ENCODE peak calls at places on chromosomes 16 and 17, in eight cellular contexts. Y, N, T, W, F, L, I and V are unnamed samples. For H3K4me1, the result is how much of the 10 kb centered on the place peaks cover.

GRCh38 chr16:4385789-4386451 is 14.3 kb downstream of the VASN start:
- DNase-seq in N (no peak), F (no peak), I (no peak), L (no peak), Y (no peak), T (no peak), W (no peak), V (no peak)

GRCh38 chr17:3004925-3005324 is 58.5 kb downstream of the OR1D5 start:
- DNase-seq in I (no peak), Y (no peak), W (no peak), T (peak), F (no peak), N (no peak), L (peak), V (no peak)

GRCh38 chr17:64315032-64315490 is 52.0 kb upstream of the TEX2 start:
- DNase-seq in I (peak), Y (no peak), N (peak), T (peak), F (no peak), L (peak), W (peak), V (no peak)

GRCh38 chr17:74740641-74741387 is 3.8 kb downstream of the RAB37 start:
- DNase-seq in L (no peak), Y (no peak), W (peak), F (no peak), I (no peak), T (no peak), N (no peak), V (no peak)

GRCh38 chr16:55543470-55543869 is 23.0 kb upstream of the CAPNS2 start:
- DNase-seq in I (peak), L (no peak), F (no peak), Y (no peak), N (peak), T (no peak), W (no peak), V (no peak)

GRCh38 chr17:55549140-55549539 is 37.9 kb upstream of the SMIM36 start:
- DNase-seq in I (no peak), Y (no peak), F (no peak), T (no peak), N (peak), L (no peak), W (no peak), V (peak)

GRCh38 chr17:73753751-73754496 is 109.7 kb upstream of the SDK2 start:
- DNase-seq in L (no peak), W (no peak), T (no peak), N (no peak), Y (no peak), F (no peak), I (no peak), V (no peak)

GRCh38 chr17:73546770-73547345 is 97.4 kb downstream of the SDK2 start:
- DNase-seq in W (no peak), L (peak), Y (peak), I (no peak), F (peak), N (peak), T (no peak), V (peak)

GRCh38 chr16:48101069-48101674 is 54.6 kb downstream of the ABCC12 start:
- DNase-seq in N (no peak), W (no peak), T (no peak), L (no peak), I (no peak), Y (no peak), F (no peak), V (no peak)

GRCh38 chr17:55577011-55577586 is 65.8 kb upstream of the SMIM36 start:
- DNase-seq in N (peak), L (peak), I (peak), Y (peak), F (no peak), T (peak), W (peak), V (peak)

GRCh38 chr17:65902165-65902564 is 289.8 kb downstream of the CEP112 start:
- DNase-seq in T (no peak), L (no peak), N (no peak), I (no peak), F (no peak), Y (no peak), W (no peak), V (no peak)

GRCh38 chr17:40349477-40350409 is 14.8 kb downstream of the GJD3 start:
- DNase-seq in T (no peak), F (no peak), Y (no peak), L (peak), N (peak), I (peak), W (peak), V (no peak)

GRCh38 chr16:74999208-74999682 is 421 bp downstream of the ZNRF1 start:
- DNase-seq in I (no peak), W (peak), N (peak), T (peak), F (no peak), L (no peak), Y (no peak), V (peak)

GRCh38 chr17:71361691-71362450 is 758.9 kb upstream of the SOX9 start:
- DNase-seq in Y (no peak), N (peak), T (no peak), W (no peak), F (no peak), I (peak), L (no peak), V (no peak)

GRCh38 chr16:46629331-46629843 is 8.2 kb upstream of the SHCBP1 start:
- DNase-seq in W (no peak), T (no peak), I (peak), L (no peak), N (peak), Y (no peak), F (no peak), V (no peak)

GRCh38 chr17:34579017-34579946 is at the start of gene TMEM132E:
- DNase-seq in I (peak), Y (no peak), N (peak), W (peak), T (peak), L (peak), F (no peak), V (peak)

GRCh38 chr17:39139137-39139516 is 12.3 kb downstream of the PLXDC1 start:
- DNase-seq in N (peak), W (no peak), T (no peak), Y (no peak), F (no peak), L (no peak), I (peak), V (no peak)

GRCh38 chr16:5415123-5415522 is 317.5 kb upstream of the EEF2KMT start:
- DNase-seq in Y (no peak), N (no peak), I (no peak), W (no peak), T (no peak), F (no peak), L (no peak), V (no peak)

GRCh38 chr17:27569257-27569722 is 61.7 kb upstream of the LGALS9 start:
- DNase-seq in I (peak), Y (no peak), N (peak), W (no peak), T (no peak), F (no peak), L (peak), V (no peak)

GRCh38 chr16:67349172-67349571 is 22.6 kb downstream of the LRRC36 start:
- DNase-seq in F (no peak), I (peak), W (no peak), Y (no peak), N (peak), T (no peak), L (no peak), V (peak)

GRCh38 chr16:12902511-12903324 is 1.3 kb downstream of the SHISA9 start:
- DNase-seq in F (no peak), N (no peak), Y (no peak), T (no peak), W (no peak), L (no peak), I (no peak), V (no peak)

GRCh38 chr17:15945493-15946209 is 721 bp downstream of the ADORA2B start:
- DNase-seq in N (peak), F (no peak), I (peak), L (no peak), Y (no peak), T (peak), W (no peak), V (no peak)

GRCh38 chr16:2967211-2967631 is 1.9 kb upstream of the PAQR4 start:
- DNase-seq in I (no peak), F (no peak), L (no peak), Y (no peak), T (no peak), N (no peak), W (no peak), V (no peak)

GRCh38 chr17:42803074-42803883 is 4.6 kb downstream of the CNTD1 start:
- DNase-seq in L (no peak), I (peak), T (no peak), Y (no peak), F (no peak), N (peak), W (no peak), V (no peak)

GRCh38 chr16:71855937-71856662 is 10.3 kb downstream of the ATXN1L start:
- DNase-seq in N (no peak), Y (no peak), F (no peak), L (peak), T (no peak), W (no peak), I (no peak), V (peak)

GRCh38 chr17:74641224-74641948 is 17.8 kb upstream of the CD300E start:
- DNase-seq in L (no peak), Y (no peak), F (no peak), T (no peak), W (no peak), N (no peak), I (no peak), V (peak)

GRCh38 chr17:37299257-37299985 is 76.4 kb upstream of the C17orf78 start:
- DNase-seq in T (no peak), W (no peak), N (peak), L (no peak), F (no peak), I (peak), Y (no peak), V (no peak)

GRCh38 chr17:1829189-1829578 is 518 bp downstream of the SMYD4 start:
- DNase-seq in F (no peak), T (peak), I (peak), W (no peak), Y (no peak), N (peak), L (no peak), V (no peak)

GRCh38 chr17:70863436-70864248 is 694.3 kb downstream of the KCNJ2 start:
- DNase-seq in W (peak), Y (no peak), L (peak), N (peak), T (no peak), I (peak), F (no peak), V (no peak)

GRCh38 chr17:16997514-16998429 is 25.9 kb upstream of the TNFRSF13B start:
- DNase-seq in Y (peak), T (peak), L (no peak), I (peak), F (no peak), N (no peak), W (no peak), V (no peak)

GRCh38 chr16:88536510-88536909 is 33.7 kb upstream of the ZC3H18 start:
- DNase-seq in L (no peak), T (no peak), Y (no peak), I (no peak), N (no peak), F (no peak), W (no peak), V (no peak)

GRCh38 chr17:4230142-4230541 is 33.6 kb downstream of the ANKFY1 start:
- DNase-seq in N (peak), F (no peak), Y (no peak), W (no peak), T (peak), I (peak), L (peak), V (no peak)

GRCh38 chr16:88790312-88791150 is 5.5 kb upstream of the PIEZO1 start:
- DNase-seq in L (no peak), T (no peak), W (peak), Y (peak), F (no peak), I (no peak), N (peak), V (peak)

GRCh38 chr16:31487720-31488629 is 5.1 kb downstream of the SLC5A2 start:
- DNase-seq in L (peak), Y (peak), T (no peak), W (peak), I (peak), F (no peak), N (peak), V (peak)

GRCh38 chr17:37259030-37259735 is 116.6 kb upstream of the C17orf78 start:
- DNase-seq in W (no peak), L (no peak), T (no peak), F (no peak), I (no peak), N (peak), Y (no peak), V (no peak)

GRCh38 chr17:47413872-47414271 is 90.1 kb downstream of the EFCAB13 start:
- DNase-seq in W (no peak), I (no peak), F (no peak), Y (no peak), N (no peak), L (no peak), T (no peak), V (no peak)

DNA sequence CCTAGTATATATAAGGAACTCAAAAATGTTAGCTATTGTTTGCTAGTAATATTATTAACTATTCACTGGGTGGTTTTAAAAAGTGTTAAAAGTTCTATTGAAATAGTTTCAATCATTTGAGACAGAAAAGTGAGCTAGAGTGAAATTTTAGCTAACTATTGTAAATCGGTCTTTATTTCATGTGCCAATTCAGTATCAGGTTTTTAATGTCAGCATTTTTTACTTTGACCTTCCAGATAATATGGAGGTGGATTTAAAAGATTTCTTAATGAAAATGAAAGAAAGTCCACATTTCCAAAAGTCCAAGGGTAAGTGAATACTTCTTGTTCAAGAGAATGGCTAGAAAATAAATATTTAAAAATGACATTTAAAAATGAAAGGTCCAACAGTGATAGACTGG is 90.9 kb downstream of the EFCAB13 start:
- DNase-seq in Y (no peak), F (no peak), L (no peak), T (no peak), W (no peak), I (no peak), N (no peak), V (no peak)
- H3K4me1 ChIP-seq in Y (under half), F (under half), L (under half), T (under half), W (under half), I (under half), N (under half), V (under half)

GRCh38 chr16:23944381-23944780 is 108.6 kb downstream of the PRKCB start:
- DNase-seq in T (no peak), W (no peak), L (no peak), N (no peak), I (no peak), F (no peak), Y (no peak), V (no peak)
- H3K27ac ChIP-seq in T (no peak), W (no peak), L (no peak), N (no peak), I (no peak), F (no peak), Y (no peak), V (no peak)

GRCh38 chr17:78746263-78746948 is 35.7 kb downstream of the CYTH1 start:
- DNase-seq in I (no peak), Y (no peak), W (no peak), F (no peak), L (no peak), N (no peak), T (no peak), V (no peak)

GRCh38 chr17:78748730-78749317 is 33.2 kb downstream of the CYTH1 start:
- DNase-seq in W (peak), I (peak), T (peak), Y (peak), L (peak), F (peak), N (peak), V (peak)

GRCh38 chr17:78747479-78747878 is 34.6 kb downstream of the CYTH1 start:
- DNase-seq in N (no peak), Y (no peak), W (no peak), L (no peak), F (no peak), I (no peak), T (no peak), V (no peak)

GRCh38 chr17:78746949-78747269 is 35.2 kb downstream of the CYTH1 start:
- DNase-seq in L (no peak), T (no peak), Y (no peak), N (no peak), F (no peak), W (no peak), I (no peak), V (no peak)

DNA sequence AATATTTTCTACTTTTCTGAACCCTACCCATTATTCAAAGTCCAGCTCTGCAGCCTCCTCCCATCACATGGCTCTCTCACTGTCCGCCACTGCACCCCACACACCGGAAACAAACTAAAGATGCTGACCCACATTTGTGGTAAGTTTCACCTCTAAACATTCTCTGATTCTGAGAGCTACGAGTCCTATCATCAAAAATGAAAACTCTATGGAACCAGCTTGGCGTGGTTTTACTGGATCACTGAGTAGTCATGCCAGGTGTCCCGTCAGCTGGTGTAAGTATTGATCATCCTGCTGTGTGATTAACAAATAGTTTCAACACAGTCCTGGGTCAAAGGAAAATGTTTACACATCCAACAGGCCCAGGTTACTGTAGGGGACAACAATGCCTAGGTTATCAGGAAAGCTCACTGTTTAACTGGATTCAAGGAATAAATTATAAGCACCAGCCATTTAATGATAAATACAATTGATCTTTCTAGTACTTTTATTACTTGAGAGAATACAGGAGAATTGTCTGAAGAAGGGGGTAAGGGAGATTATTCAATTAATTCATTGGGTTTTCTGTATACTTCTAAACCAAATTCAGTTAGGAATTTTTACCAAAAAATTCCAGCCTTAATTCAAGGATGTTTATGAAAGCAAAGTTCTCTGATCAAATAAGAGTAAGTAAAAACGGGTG is 33.9 kb downstream of the CYTH1 start:
- DNase-seq in L (no peak), I (no peak), T (no peak), Y (peak), N (no peak), W (no peak), F (no peak), V (peak)
- H3K4me1 ChIP-seq in L (half or more), I (under half), T (under half), Y (half or more), N (under half), W (half or more), F (half or more), V (half or more)

DNA sequence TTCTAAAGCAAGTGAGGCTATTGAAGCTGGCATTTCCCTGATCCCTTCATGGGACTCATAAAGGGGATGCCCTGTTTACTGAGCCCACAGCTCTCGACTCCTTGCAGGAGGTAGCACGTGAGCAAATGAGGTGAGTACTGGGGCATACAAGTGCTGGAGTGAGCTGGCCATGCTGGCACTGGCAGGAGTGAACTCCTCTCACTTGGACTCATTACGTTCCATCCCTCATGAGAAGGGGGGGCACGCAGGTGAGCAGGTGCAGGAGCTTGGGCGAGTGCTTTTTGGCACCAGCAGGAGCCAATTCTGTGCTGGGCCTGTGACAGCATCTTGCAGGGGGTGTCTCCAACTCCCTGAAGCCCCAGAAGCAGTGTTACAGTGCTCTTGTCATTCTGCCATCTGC is 337.1 kb upstream of the CA10 start:
- DNase-seq in L (no peak), I (no peak), N (no peak), W (no peak), Y (no peak), F (no peak), T (no peak), V (no peak)
- H3K27ac ChIP-seq in L (no peak), I (no peak), N (no peak), W (no peak), Y (no peak), F (no peak), T (no peak), V (no peak)

DNA sequence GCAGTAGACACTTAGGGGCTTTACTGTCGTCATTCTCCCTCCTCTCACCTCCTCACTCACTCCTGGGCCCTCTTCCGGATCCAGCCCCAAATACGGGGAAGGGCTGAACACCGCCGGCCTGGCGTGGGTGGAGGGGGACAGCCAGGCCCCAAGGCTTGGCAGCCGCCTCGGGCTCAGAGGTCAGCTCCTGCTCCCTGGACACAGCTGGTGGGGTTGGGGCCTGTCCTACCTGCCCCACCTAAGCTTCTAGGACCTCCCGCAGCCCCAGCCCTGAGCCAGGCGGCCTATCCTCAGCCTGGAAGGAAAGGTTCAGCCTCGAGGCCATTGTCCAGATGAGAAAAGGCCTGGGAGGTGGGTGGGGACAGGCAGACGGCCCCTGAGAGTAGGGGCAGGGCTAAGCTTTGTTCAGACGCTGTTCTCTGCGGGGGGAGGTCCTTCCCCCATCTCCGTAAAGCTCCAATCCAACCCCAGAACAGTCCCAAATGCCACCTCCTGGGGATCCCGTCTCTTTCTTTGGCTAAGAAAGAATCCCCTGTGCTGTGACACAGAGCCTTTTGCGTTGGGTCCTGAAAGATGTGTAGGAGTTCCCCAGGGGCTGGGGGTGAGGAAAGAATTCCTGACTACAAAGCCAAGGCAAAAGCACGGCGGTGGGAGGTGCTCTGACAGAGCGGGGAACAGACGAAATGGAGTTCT is 861 bp upstream of the LLGL1 start:
- DNase-seq in W (peak), I (peak), L (no peak), N (peak), T (no peak), Y (no peak), F (no peak), V (no peak)
- H3K4me1 ChIP-seq in W (under half), I (under half), L (under half), N (under half), T (under half), Y (under half), F (under half), V (under half)

GRCh38 chr17:76381633-76382304 is 2.6 kb upstream of the SPHK1 start:
- DNase-seq in W (no peak), Y (no peak), F (no peak), N (peak), L (no peak), T (no peak), I (no peak), V (no peak)
- H3K27ac ChIP-seq in W (no peak), Y (no peak), F (peak), N (no peak), L (no peak), T (peak), I (no peak), V (no peak)